ENCODE peak calls at places on chromosomes 11 and 22, in five cellular contexts. J is K562, R is prostate gland, I is sigmoid colon, O is endothelial cell of umbilical vein. M is an unnamed sample. For H3K4me1, the result is how much of the 10 kb centered on the place peaks cover.

GRCh38 chr11:9616042-9616640 is 42.7 kb downstream of the WEE1 start:
- DNase-seq in O (peak), R (no peak), I (no peak), J (no peak), M (no peak)

GRCh38 chr11:102287963-102288744 is 29.1 kb upstream of the BIRC3 start:
- DNase-seq in O (peak), J (peak), I (no peak), R (peak), M (no peak)

GRCh38 chr11:46006418-46007070 is 84.1 kb downstream of the LARGE2 start:
- DNase-seq in O (peak), J (peak), I (no peak), R (peak), M (no peak)

GRCh38 chr11:120956710-120957500 is 67.0 kb upstream of the TBCEL start:
- DNase-seq in O (no peak), J (no peak), I (no peak), R (no peak), M (no peak)

GRCh38 chr22:50606561-50607365 is 6.2 kb downstream of the MAPK8IP2 start:
- DNase-seq in O (no peak), R (no peak), J (no peak), I (no peak), M (peak)

GRCh38 chr11:72224587-72225410 is at the start of gene INPPL1:
- DNase-seq in O (no peak), R (peak), I (peak), J (peak), M (peak)

GRCh38 chr22:49772692-49773091 is 55.0 kb downstream of the BRD1 start:
- DNase-seq in O (no peak), J (no peak), I (no peak), R (no peak), M (no peak)

GRCh38 chr22:37060801-37061610 is 9.5 kb downstream of the KCTD17 start:
- DNase-seq in O (no peak), I (no peak), J (no peak), R (no peak), M (no peak)

GRCh38 chr22:32448980-32449379 is 15.3 kb downstream of the BPIFC start:
- DNase-seq in R (no peak), J (no peak), O (no peak), I (no peak), M (no peak)

GRCh38 chr11:69684651-69685050 is 9.5 kb upstream of the LTO1 start:
- DNase-seq in O (no peak), I (peak), J (no peak), R (no peak), M (no peak)

GRCh38 chr22:37182949-37183245 is 5.2 kb downstream of the C1QTNF6 start:
- DNase-seq in J (no peak), I (peak), R (no peak), O (no peak), M (no peak)

GRCh38 chr22:47036936-47037485 is 274.6 kb downstream of the TBC1D22A start:
- DNase-seq in J (no peak), O (no peak), R (no peak), I (peak), M (no peak)

GRCh38 chr11:79173615-79174014 is 267.2 kb downstream of the TENM4 start:
- DNase-seq in R (no peak), O (no peak), J (no peak), I (no peak), M (no peak)

GRCh38 chr11:65429724-65430405 is 7.3 kb downstream of the NEAT1 start:
- DNase-seq in R (peak), J (peak), I (peak), O (peak), M (peak)

GRCh38 chr11:78659326-78660319 is 85.0 kb upstream of the NARS2 start:
- DNase-seq in R (peak), J (no peak), I (no peak), O (no peak), M (no peak)

GRCh38 chr11:105181521-105181920 is 42.0 kb upstream of the CARD18 start:
- DNase-seq in O (no peak), I (no peak), J (no peak), R (no peak), M (no peak)

GRCh38 chr22:31652911-31653684 is 8.9 kb downstream of the PISD start:
- DNase-seq in I (no peak), O (no peak), R (no peak), J (no peak), M (no peak)

GRCh38 chr11:377883-378500 is 8.7 kb downstream of the B4GALNT4 start:
- DNase-seq in O (no peak), I (no peak), R (no peak), J (no peak), M (no peak)

GRCh38 chr22:27090595-27090994 is 433.2 kb downstream of the MIAT start:
- DNase-seq in O (no peak), I (no peak), R (no peak), J (no peak), M (peak)

GRCh38 chr22:19824197-19825015 is 30.3 kb downstream of the GNB1L start:
- DNase-seq in R (no peak), J (no peak), I (peak), O (no peak), M (peak)
- TF ChIP-seq POLR2AphosphoS5 in R (no peak), J (no peak), I (no peak), O (no peak), M (no peak)

GRCh38 chr11:36101466-36101865 is 157.6 kb downstream of the LDLRAD3 start:
- DNase-seq in I (no peak), R (no peak), J (peak), O (no peak), M (no peak)
- TF ChIP-seq CTCF in I (no peak), R (no peak), J (no peak), O (no peak), M (no peak)

DNA sequence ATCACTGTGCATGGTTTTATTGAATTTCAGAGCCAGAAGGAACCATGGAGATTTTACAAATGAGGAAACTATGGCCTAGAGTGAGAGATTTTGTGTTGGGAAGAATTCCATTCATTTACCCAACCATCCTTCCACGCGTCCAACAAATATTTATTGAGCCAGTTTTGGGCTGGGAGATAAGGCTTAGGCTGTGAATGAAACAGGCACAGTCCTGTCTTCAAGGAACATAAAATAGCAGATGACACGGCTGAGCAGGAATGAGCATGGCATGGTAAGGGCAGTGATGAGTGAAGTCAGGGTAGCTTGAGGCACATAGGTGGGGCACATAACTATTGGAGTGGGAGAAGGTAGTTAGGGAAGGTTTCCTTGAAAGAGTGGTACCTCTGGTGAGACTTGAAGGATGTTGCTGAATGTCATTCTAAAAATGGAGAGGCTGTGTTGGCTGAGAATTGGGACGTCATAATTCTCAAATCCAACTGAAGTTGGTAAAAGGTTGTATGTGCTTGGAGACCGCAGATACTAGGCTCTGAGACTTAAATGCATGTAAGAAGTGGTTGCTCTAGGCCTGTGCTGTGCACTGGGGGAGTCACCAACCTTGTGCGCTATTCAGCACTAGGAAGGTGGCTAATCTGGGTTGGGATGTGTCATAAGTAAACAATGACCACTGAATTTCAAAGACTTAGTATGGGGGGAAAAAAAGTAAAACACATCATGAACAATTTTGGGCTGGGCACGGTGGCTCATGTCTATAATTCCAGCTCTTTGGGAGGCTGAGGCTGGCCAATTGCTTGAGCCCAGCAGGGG is 51.8 kb downstream of the TEAD1 start:
- DNase-seq in R (no peak), O (peak), I (no peak), J (peak), M (no peak)
- H3K4me1 ChIP-seq in R (under half), O (under half), I (under half), J (under half), M (under half)

GRCh38 chr11:44573333-44573732 is 7.9 kb downstream of the CD82 start:
- DNase-seq in I (no peak), J (no peak), O (no peak), R (no peak), M (no peak)
- TF ChIP-seq POLR2AphosphoS5 in I (no peak), J (no peak), O (no peak), R (no peak), M (no peak)

GRCh38 chr11:106917973-106918372 is 100.3 kb downstream of the GUCY1A2 start:
- DNase-seq in R (no peak), O (no peak), J (peak), I (no peak), M (no peak)
- TF ChIP-seq CTCF in R (no peak), O (no peak), J (peak), I (no peak), M (no peak)

GRCh38 chr11:134519390-134519750 is 107.3 kb upstream of the B3GAT1 start:
- DNase-seq in R (no peak), J (no peak), O (no peak), I (peak), M (no peak)

GRCh38 chr11:134518616-134519389 is 106.8 kb upstream of the B3GAT1 start:
- DNase-seq in I (peak), O (no peak), R (no peak), J (no peak), M (peak)

GRCh38 chr11:134521452-134522289 is 109.6 kb upstream of the B3GAT1 start:
- DNase-seq in I (no peak), O (no peak), R (no peak), J (no peak), M (no peak)

GRCh38 chr11:134521001-134521400 is 109.0 kb upstream of the B3GAT1 start:
- DNase-seq in O (no peak), J (no peak), R (no peak), I (no peak), M (no peak)

DNA sequence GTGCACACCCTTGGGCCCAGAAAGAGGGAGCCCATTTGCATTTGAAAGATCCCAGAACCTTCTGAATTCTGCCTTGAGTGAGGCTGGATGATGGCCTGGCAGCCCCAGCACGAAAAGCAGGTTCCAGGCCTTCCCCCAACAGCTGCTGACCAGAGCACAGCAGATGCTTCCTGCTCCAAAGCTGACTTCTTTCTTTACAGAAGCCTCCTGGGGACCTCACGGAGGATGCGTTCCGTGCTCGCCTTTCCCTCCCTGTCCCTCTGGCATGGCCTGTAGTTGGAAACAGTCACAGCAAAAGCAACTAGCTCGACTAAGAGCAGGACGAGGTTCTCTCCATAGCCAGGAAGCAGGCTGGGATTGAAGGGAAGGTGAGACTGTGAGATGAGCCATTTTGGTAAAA is 107.7 kb upstream of the B3GAT1 start:
- DNase-seq in I (peak), O (no peak), J (no peak), R (no peak), M (no peak)
- H3K4me1 ChIP-seq in I (under half), O (under half), J (under half), R (under half), M (under half)